ENCODE peak calls at places on chromosomes 11 and 22, in six cellular contexts. X, Q, R, G, W and F are unnamed samples.

GRCh38 chr22:35192121-35192918 is 65.0 kb upstream of the HMGXB4 start:
- DNase-seq in Q (no peak), R (no peak), X (no peak), G (no peak), W (no peak), F (no peak)

GRCh38 chr11:100581318-100581717 is 105.8 kb upstream of the ARHGAP42 start:
- DNase-seq in R (no peak), W (no peak), G (no peak), Q (no peak), X (no peak), F (no peak)

GRCh38 chr22:17234144-17234623 is 14.9 kb upstream of the ADA2 start:
- DNase-seq in X (no peak), G (no peak), Q (peak; percentile 25), W (peak; percentile 93), R (no peak), F (no peak)

GRCh38 chr11:93840981-93841380 is 9.4 kb downstream of the VSTM5 start:
- DNase-seq in X (no peak), W (no peak), R (no peak), Q (no peak), G (no peak), F (no peak)

GRCh38 chr22:45179276-45180049 is 15.7 kb downstream of the NUP50 start:
- DNase-seq in R (no peak), W (no peak), X (no peak), G (no peak), Q (no peak), F (no peak)

GRCh38 chr11:34458566-34458965 is 19.8 kb downstream of the CAT start:
- DNase-seq in G (no peak), Q (no peak), R (no peak), W (no peak), X (no peak), F (no peak)

GRCh38 chr22:39900306-39901227 is at the start of gene GRAP2:
- DNase-seq in X (no peak), W (no peak), G (no peak), Q (no peak), R (peak; percentile 92), F (no peak)

GRCh38 chr22:50622723-50623327 is 5.1 kb downstream of the ARSA start:
- DNase-seq in W (no peak), Q (no peak), X (peak; percentile 73), R (no peak), G (no peak), F (peak; percentile 40)

GRCh38 chr22:48919187-48919590 is 908.5 kb downstream of the BRD1 start:
- DNase-seq in G (no peak), R (no peak), X (no peak), W (no peak), Q (no peak), F (peak; percentile 24)

GRCh38 chr22:41028841-41029240 is 63.6 kb upstream of the EP300 start:
- DNase-seq in Q (peak; percentile 97), R (peak; percentile 18), W (no peak), G (peak; percentile 17), X (no peak), F (no peak)

GRCh38 chr22:42472671-42473070 is 40.5 kb upstream of the NFAM1 start:
- DNase-seq in Q (no peak), W (no peak), G (no peak), X (no peak), R (no peak), F (no peak)

GRCh38 chr11:46617451-46618314 is at the start of gene ATG13:
- DNase-seq in X (peak; percentile 80), R (peak; percentile 87), Q (peak; percentile 89), W (peak; percentile 81), G (peak; percentile 71), F (peak; percentile 73)

GRCh38 chr11:125342281-125342980 is 153.6 kb downstream of the FEZ1 start:
- DNase-seq in R (no peak), W (no peak), G (no peak), X (no peak), Q (no peak), F (no peak)